ENCODE peak calls at places on chromosomes 12 and 14, in seven cellular contexts. One of them, this sample, is unnamed.

GRCh38 chr14:76181546-76181945 is 29.8 kb downstream of the GPATCH2L start:
- DNase-seq in H1: no peak
- DNase-seq in mesenchymal stem cell: peak
- DNase-seq in IMR-90: no peak
- DNase-seq in mesendoderm: peak
- DNase-seq in neuronal stem cell: no peak
- DNase-seq in H9: no peak
- DNase-seq in this sample: peak

GRCh38 chr12:3704512-3705348 is 48.2 kb downstream of the CRACR2A start:
- DNase-seq in H1: no peak
- DNase-seq in mesenchymal stem cell: peak
- DNase-seq in IMR-90: peak
- DNase-seq in mesendoderm: no peak
- DNase-seq in neuronal stem cell: no peak
- DNase-seq in H9: no peak
- DNase-seq in this sample: no peak

GRCh38 chr14:55130194-55130550 is 1.1 kb downstream of the LGALS3 start:
- DNase-seq in H1: no peak
- DNase-seq in mesenchymal stem cell: peak
- DNase-seq in IMR-90: peak
- DNase-seq in mesendoderm: peak
- DNase-seq in neuronal stem cell: no peak
- DNase-seq in H9: peak
- DNase-seq in this sample: peak

GRCh38 chr12:110005319-110005973 is 6.2 kb downstream of the ANKRD13A start:
- DNase-seq in H1: no peak
- DNase-seq in mesenchymal stem cell: no peak
- DNase-seq in IMR-90: no peak
- DNase-seq in mesendoderm: no peak
- DNase-seq in neuronal stem cell: no peak
- DNase-seq in H9: no peak
- DNase-seq in this sample: no peak

GRCh38 chr12:79063258-79063657 is 198.7 kb downstream of the SYT1 start:
- DNase-seq in H1: no peak
- DNase-seq in mesenchymal stem cell: peak
- DNase-seq in IMR-90: peak
- DNase-seq in mesendoderm: peak
- DNase-seq in neuronal stem cell: no peak
- DNase-seq in H9: no peak
- DNase-seq in this sample: no peak

GRCh38 chr14:77074969-77075368 is 23.1 kb upstream of the CIPC start:
- DNase-seq in H1: no peak
- DNase-seq in mesenchymal stem cell: no peak
- DNase-seq in IMR-90: no peak
- DNase-seq in mesendoderm: no peak
- DNase-seq in neuronal stem cell: no peak
- DNase-seq in H9: no peak
- DNase-seq in this sample: no peak

GRCh38 chr12:132642846-132643835 is 24.6 kb downstream of the P2RX2 start:
- DNase-seq in H1: no peak
- DNase-seq in mesenchymal stem cell: no peak
- DNase-seq in IMR-90: no peak
- DNase-seq in mesendoderm: no peak
- DNase-seq in neuronal stem cell: no peak
- DNase-seq in H9: no peak
- DNase-seq in this sample: no peak

GRCh38 chr14:100222219-100223093 is 16.5 kb upstream of the YY1 start:
- DNase-seq in H1: no peak
- DNase-seq in mesenchymal stem cell: no peak
- DNase-seq in IMR-90: no peak
- DNase-seq in mesendoderm: no peak
- DNase-seq in neuronal stem cell: no peak
- DNase-seq in H9: no peak
- DNase-seq in this sample: no peak

GRCh38 chr12:28035483-28035882 is 63.0 kb upstream of the PTHLH start:
- DNase-seq in H1: no peak
- DNase-seq in mesenchymal stem cell: peak
- DNase-seq in IMR-90: peak
- DNase-seq in mesendoderm: peak
- DNase-seq in neuronal stem cell: no peak
- DNase-seq in H9: no peak
- DNase-seq in this sample: peak

GRCh38 chr12:27260746-27261145 is 16.7 kb downstream of the STK38L start:
- DNase-seq in H1: no peak
- DNase-seq in mesenchymal stem cell: peak
- DNase-seq in IMR-90: peak
- DNase-seq in mesendoderm: no peak
- DNase-seq in neuronal stem cell: no peak
- DNase-seq in H9: no peak
- DNase-seq in this sample: no peak

GRCh38 chr12:38389581-38389980 is 73.0 kb downstream of the ALG10B start:
- DNase-seq in H1: no peak
- DNase-seq in mesenchymal stem cell: no peak
- DNase-seq in IMR-90: no peak
- DNase-seq in mesendoderm: no peak
- DNase-seq in neuronal stem cell: no peak
- DNase-seq in H9: no peak
- DNase-seq in this sample: no peak

GRCh38 chr12:119780786-119781434 is 96.2 kb downstream of the CIT start:
- DNase-seq in H1: peak
- DNase-seq in mesenchymal stem cell: peak
- DNase-seq in IMR-90: peak
- DNase-seq in mesendoderm: peak
- DNase-seq in neuronal stem cell: peak
- DNase-seq in H9: peak
- DNase-seq in this sample: peak

GRCh38 chr12:119784673-119785072 is 92.4 kb downstream of the CIT start:
- DNase-seq in H1: no peak
- DNase-seq in mesenchymal stem cell: no peak
- DNase-seq in IMR-90: no peak
- DNase-seq in mesendoderm: no peak
- DNase-seq in neuronal stem cell: no peak
- DNase-seq in H9: no peak
- DNase-seq in this sample: no peak

GRCh38 chr12:119783787-119784186 is 93.3 kb downstream of the CIT start:
- DNase-seq in H1: no peak
- DNase-seq in mesenchymal stem cell: no peak
- DNase-seq in IMR-90: no peak
- DNase-seq in mesendoderm: peak
- DNase-seq in neuronal stem cell: no peak
- DNase-seq in H9: no peak
- DNase-seq in this sample: no peak

GRCh38 chr12:119786539-119786938 is 90.6 kb downstream of the CIT start:
- DNase-seq in H1: no peak
- DNase-seq in mesenchymal stem cell: no peak
- DNase-seq in IMR-90: no peak
- DNase-seq in mesendoderm: no peak
- DNase-seq in neuronal stem cell: no peak
- DNase-seq in H9: no peak
- DNase-seq in this sample: no peak

GRCh38 chr12:119781804-119782203 is 95.3 kb downstream of the CIT start:
- DNase-seq in H1: no peak
- DNase-seq in mesenchymal stem cell: no peak
- DNase-seq in IMR-90: no peak
- DNase-seq in mesendoderm: no peak
- DNase-seq in neuronal stem cell: no peak
- DNase-seq in H9: no peak
- DNase-seq in this sample: no peak
- H3K23ac ChIP-seq in H1: no peak
- H3K23ac ChIP-seq in mesenchymal stem cell: no peak
- H3K23ac ChIP-seq in IMR-90: no peak
- H3K23ac ChIP-seq in mesendoderm: no peak
- H3K23ac ChIP-seq in neuronal stem cell: no peak
- H3K23ac ChIP-seq in H9: no peak
- H3K23ac ChIP-seq in this sample: no peak

DNA sequence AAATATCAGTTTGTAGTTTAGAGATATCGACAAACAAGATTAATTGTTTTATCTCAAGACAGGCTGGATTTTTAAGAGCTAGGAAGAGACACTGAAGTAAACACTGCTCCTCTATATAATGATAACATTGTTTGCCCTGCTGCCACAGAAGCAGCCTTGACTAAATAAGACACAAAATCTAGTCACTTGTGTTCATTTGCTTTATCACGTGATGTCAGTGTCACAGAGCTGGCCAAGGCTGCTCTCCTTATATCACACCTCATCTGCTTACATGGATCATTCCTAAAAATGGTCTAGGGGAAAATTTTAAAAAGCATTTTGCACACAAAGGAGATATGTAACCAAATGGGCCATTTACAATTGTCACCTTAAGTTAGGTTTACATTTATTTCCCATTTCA is 64.1 kb downstream of the SOX5 start:
- DNase-seq in H1: no peak
- DNase-seq in mesenchymal stem cell: no peak
- DNase-seq in IMR-90: no peak
- DNase-seq in mesendoderm: no peak
- DNase-seq in neuronal stem cell: no peak
- DNase-seq in H9: no peak
- DNase-seq in this sample: no peak
- H3K23ac ChIP-seq in H1: no peak
- H3K23ac ChIP-seq in mesenchymal stem cell: no peak
- H3K23ac ChIP-seq in IMR-90: no peak
- H3K23ac ChIP-seq in mesendoderm: no peak
- H3K23ac ChIP-seq in neuronal stem cell: no peak
- H3K23ac ChIP-seq in H9: no peak
- H3K23ac ChIP-seq in this sample: no peak

DNA sequence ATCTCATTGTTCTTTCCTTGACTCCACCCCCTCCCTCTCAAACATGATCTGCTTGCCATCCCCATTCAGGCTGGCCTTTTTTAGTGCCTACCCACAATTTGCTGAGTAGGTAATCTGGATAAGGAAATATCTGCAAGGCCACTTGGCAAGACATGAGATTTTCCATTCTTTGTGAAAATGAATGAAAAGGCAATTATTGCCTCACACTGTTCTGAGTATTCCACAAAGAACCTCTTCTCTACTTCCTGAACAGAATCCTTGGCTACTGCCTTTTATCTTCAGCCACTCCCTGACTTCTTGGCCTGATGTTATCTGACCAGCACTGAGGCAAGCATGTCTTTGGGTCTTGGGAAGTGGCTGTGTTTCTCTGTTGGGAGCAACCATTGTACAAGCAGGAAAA is 263.2 kb upstream of the ATP2B1 start:
- DNase-seq in H1: no peak
- DNase-seq in mesenchymal stem cell: peak
- DNase-seq in IMR-90: no peak
- DNase-seq in mesendoderm: peak
- DNase-seq in neuronal stem cell: no peak
- DNase-seq in H9: no peak
- DNase-seq in this sample: peak
- H3K23ac ChIP-seq in H1: no peak
- H3K23ac ChIP-seq in mesenchymal stem cell: no peak
- H3K23ac ChIP-seq in IMR-90: no peak
- H3K23ac ChIP-seq in mesendoderm: no peak
- H3K23ac ChIP-seq in neuronal stem cell: no peak
- H3K23ac ChIP-seq in H9: no peak
- H3K23ac ChIP-seq in this sample: no peak

DNA sequence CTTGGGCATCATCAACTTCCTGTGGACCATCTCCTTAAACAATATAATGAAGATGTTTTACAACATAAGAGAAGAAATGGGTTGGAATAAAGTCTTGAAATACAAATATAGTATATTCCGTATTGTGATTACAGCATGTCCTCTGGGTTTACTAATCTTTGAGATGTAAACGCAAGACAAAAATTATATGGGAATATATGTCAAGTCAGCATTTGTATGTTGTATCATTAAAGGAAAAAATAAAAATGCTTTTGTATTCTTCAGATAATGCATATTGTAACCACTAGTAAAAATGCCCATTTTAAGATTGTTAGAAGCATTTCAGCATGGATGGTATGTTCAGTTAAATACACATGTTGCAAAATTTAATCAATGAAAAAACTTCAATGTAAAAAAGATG is 893.3 kb downstream of the FLRT2 start:
- DNase-seq in H1: no peak
- DNase-seq in mesenchymal stem cell: no peak
- DNase-seq in IMR-90: no peak
- DNase-seq in mesendoderm: no peak
- DNase-seq in neuronal stem cell: no peak
- DNase-seq in H9: no peak
- DNase-seq in this sample: no peak
- H3K23ac ChIP-seq in H1: no peak
- H3K23ac ChIP-seq in mesenchymal stem cell: no peak
- H3K23ac ChIP-seq in IMR-90: no peak
- H3K23ac ChIP-seq in mesendoderm: no peak
- H3K23ac ChIP-seq in neuronal stem cell: no peak
- H3K23ac ChIP-seq in H9: no peak
- H3K23ac ChIP-seq in this sample: no peak

GRCh38 chr12:106115450-106115849 is 23.3 kb downstream of the NUAK1 start:
- DNase-seq in H1: no peak
- DNase-seq in mesenchymal stem cell: peak
- DNase-seq in IMR-90: no peak
- DNase-seq in mesendoderm: no peak
- DNase-seq in neuronal stem cell: no peak
- DNase-seq in H9: no peak
- DNase-seq in this sample: no peak
- H3K23ac ChIP-seq in H1: no peak
- H3K23ac ChIP-seq in mesenchymal stem cell: no peak
- H3K23ac ChIP-seq in IMR-90: no peak
- H3K23ac ChIP-seq in mesendoderm: no peak
- H3K23ac ChIP-seq in neuronal stem cell: no peak
- H3K23ac ChIP-seq in H9: no peak
- H3K23ac ChIP-seq in this sample: no peak

DNA sequence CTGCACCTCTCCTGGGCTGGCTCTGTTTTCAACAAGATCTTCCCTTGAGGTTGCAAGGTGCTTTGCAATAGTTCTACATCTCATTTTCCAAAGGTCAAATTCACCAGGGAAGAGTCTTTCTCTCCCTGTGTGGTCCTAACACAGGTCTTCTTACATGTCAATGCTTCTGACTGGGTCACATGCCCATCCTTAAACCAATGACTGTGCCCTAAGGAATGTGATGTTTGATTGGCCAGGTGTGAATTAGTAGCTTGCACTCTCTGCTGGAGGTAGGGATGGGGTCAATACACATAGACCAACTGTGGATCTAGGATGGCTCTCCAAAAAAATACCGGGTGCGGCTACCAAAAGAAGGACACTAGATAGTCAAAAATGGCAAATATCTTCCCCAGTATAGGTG is 19.9 kb upstream of the KCNK10 start:
- DNase-seq in H1: no peak
- DNase-seq in mesenchymal stem cell: no peak
- DNase-seq in IMR-90: no peak
- DNase-seq in mesendoderm: peak
- DNase-seq in neuronal stem cell: no peak
- DNase-seq in H9: no peak
- DNase-seq in this sample: no peak
- H3K23ac ChIP-seq in H1: no peak
- H3K23ac ChIP-seq in mesenchymal stem cell: no peak
- H3K23ac ChIP-seq in IMR-90: no peak
- H3K23ac ChIP-seq in mesendoderm: no peak
- H3K23ac ChIP-seq in neuronal stem cell: no peak
- H3K23ac ChIP-seq in H9: no peak
- H3K23ac ChIP-seq in this sample: no peak